ENCODE peak calls at places on chromosomes 4 and X, in four cellular contexts. One of them, this sample, is unnamed.
A peak's percentile ranks its signal among the peaks of the same experiment; 100 is the strongest.

GRCh38 chr4:152565338-152565737 is 29.4 kb upstream of the FBXW7 start:
- DNase-seq in endothelial cell of umbilical vein: no peak
- DNase-seq in K562: no peak
- DNase-seq in IMR-90: no peak
- DNase-seq in this sample: no peak

GRCh38 chrX:9341305-9342201 is 123.3 kb upstream of the TBL1X start:
- DNase-seq in endothelial cell of umbilical vein: peak; percentile 54
- DNase-seq in K562: peak; percentile 72
- DNase-seq in IMR-90: peak; percentile 69
- DNase-seq in this sample: no peak

GRCh38 chr4:69957209-69957608 is 8.3 kb downstream of the CSN2 start:
- DNase-seq in endothelial cell of umbilical vein: no peak
- DNase-seq in IMR-90: no peak
- DNase-seq in K562: no peak
- DNase-seq in this sample: no peak

GRCh38 chr4:75633846-75634245 is 3.5 kb upstream of the CDKL2 start:
- DNase-seq in IMR-90: peak; percentile 40
- DNase-seq in K562: no peak
- DNase-seq in endothelial cell of umbilical vein: no peak
- DNase-seq in this sample: peak; percentile 13

GRCh38 chrX:48071064-48071985 is at the start of gene ZNF630:
- DNase-seq in endothelial cell of umbilical vein: peak; percentile 70
- DNase-seq in IMR-90: peak; percentile 6
- DNase-seq in K562: peak; percentile 44
- DNase-seq in this sample: no peak

GRCh38 chr4:186724048-186724860 is 598 bp upstream of the FAT1 start:
- DNase-seq in K562: peak; percentile 36
- DNase-seq in IMR-90: peak; percentile 49
- DNase-seq in endothelial cell of umbilical vein: no peak
- DNase-seq in this sample: no peak

GRCh38 chrX:23904096-23904495 is 3.6 kb downstream of the APOO start:
- DNase-seq in endothelial cell of umbilical vein: peak; percentile 42
- DNase-seq in IMR-90: peak; percentile 40
- DNase-seq in K562: no peak
- DNase-seq in this sample: no peak

GRCh38 chr4:88765729-88766128 is 68.1 kb upstream of the NAP1L5 start:
- DNase-seq in endothelial cell of umbilical vein: peak; percentile 79
- DNase-seq in K562: no peak
- DNase-seq in IMR-90: peak; percentile 84
- DNase-seq in this sample: no peak

GRCh38 chr4:858136-858535 is 32.2 kb upstream of the CPLX1 start:
- DNase-seq in endothelial cell of umbilical vein: no peak
- DNase-seq in IMR-90: no peak
- DNase-seq in K562: no peak
- DNase-seq in this sample: no peak

GRCh38 chrX:74426615-74427014 is 5.3 kb downstream of the SLC16A2 start:
- DNase-seq in IMR-90: no peak
- DNase-seq in endothelial cell of umbilical vein: no peak
- DNase-seq in K562: no peak
- DNase-seq in this sample: no peak

GRCh38 chrX:74434336-74434735 is 13.0 kb downstream of the SLC16A2 start:
- DNase-seq in endothelial cell of umbilical vein: no peak
- DNase-seq in K562: no peak
- DNase-seq in IMR-90: no peak
- DNase-seq in this sample: no peak

GRCh38 chrX:74426071-74426470 is 4.8 kb downstream of the SLC16A2 start:
- DNase-seq in IMR-90: no peak
- DNase-seq in K562: no peak
- DNase-seq in endothelial cell of umbilical vein: no peak
- DNase-seq in this sample: no peak

GRCh38 chrX:74437530-74437929 is 16.2 kb downstream of the SLC16A2 start:
- DNase-seq in endothelial cell of umbilical vein: no peak
- DNase-seq in IMR-90: no peak
- DNase-seq in K562: no peak
- DNase-seq in this sample: no peak

DNA sequence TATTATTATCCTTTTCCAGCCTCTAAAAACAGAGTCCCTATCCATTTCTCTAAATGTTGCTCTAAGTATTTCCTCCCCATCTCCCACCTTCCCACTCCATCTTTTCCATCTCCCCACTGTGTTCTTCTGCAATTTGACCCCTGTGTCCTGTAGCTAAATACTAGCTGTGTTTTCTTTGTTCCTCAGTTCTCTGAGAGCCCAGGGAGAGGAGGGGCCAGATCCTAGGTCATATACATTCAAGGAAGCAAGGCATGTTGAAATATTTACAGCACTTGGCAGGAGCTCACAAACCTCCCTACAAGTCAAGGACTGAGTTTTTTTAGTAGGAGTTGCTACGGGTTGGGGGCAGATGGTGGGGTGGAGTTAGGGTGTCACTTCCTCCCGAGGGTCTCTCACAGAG is 10.5 kb downstream of the SLC16A2 start:
- DNase-seq in endothelial cell of umbilical vein: no peak
- DNase-seq in K562: no peak
- DNase-seq in IMR-90: no peak
- DNase-seq in this sample: no peak
- H3K4me2 ChIP-seq in endothelial cell of umbilical vein: no peak overlapping the region
- H3K4me2 ChIP-seq in K562: no peak overlapping the region
- H3K4me2 ChIP-seq in IMR-90: no peak overlapping the region
- H3K4me2 ChIP-seq in this sample: no peak overlapping the region

DNA sequence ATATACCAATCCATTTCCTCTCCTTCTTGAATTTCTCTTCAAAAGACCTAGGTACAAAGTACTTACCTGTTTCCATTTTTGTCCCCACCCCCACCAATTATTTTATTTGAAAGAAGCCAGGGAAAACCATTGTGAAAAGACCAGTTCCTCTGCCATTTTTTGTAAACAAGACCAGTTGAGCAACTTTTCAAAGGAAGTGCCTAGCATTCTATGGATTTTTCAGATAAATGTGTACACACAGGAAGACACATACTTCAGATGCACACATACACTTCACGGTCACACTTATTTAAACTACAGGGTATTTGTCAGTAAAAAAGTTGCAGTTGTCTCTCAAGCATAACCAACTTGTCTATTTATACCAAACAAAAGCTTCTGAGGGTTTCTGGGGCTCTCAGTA is 587.2 kb upstream of the KLHL4 start:
- DNase-seq in endothelial cell of umbilical vein: no peak
- DNase-seq in K562: no peak
- DNase-seq in IMR-90: no peak
- DNase-seq in this sample: no peak
- H3K9me1 ChIP-seq in endothelial cell of umbilical vein: no peaks in the 10 kb centered on the region
- H3K9me1 ChIP-seq in K562: no peaks in the 10 kb centered on the region
- H3K9me1 ChIP-seq in IMR-90: no peaks in the 10 kb centered on the region
- H3K9me1 ChIP-seq in this sample: no peaks in the 10 kb centered on the region

DNA sequence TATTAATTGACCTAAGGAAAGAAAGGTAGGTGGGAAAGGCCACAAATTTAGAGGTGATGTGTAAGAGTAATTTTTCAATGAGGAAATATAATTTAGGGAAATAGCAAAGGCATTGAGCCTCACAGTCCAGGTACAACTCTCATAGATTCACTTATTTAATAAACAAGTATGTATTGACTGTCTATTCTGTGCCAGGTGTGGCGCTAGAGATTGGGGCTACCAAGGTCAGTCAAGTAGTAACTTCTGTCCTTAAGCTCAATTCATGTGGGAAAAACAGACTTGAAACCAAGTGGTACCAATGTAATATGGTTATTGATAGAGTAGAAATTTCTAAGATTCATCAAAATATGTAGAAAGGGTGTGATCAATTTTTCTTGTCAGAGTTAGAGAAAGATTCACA is 257.5 kb downstream of the C4orf33 start:
- DNase-seq in IMR-90: no peak
- DNase-seq in endothelial cell of umbilical vein: no peak
- DNase-seq in K562: no peak
- DNase-seq in this sample: no peak
- H3K4me2 ChIP-seq in IMR-90: no peak overlapping the region
- H3K4me2 ChIP-seq in endothelial cell of umbilical vein: no peak overlapping the region
- H3K4me2 ChIP-seq in K562: no peak overlapping the region
- H3K4me2 ChIP-seq in this sample: no peak overlapping the region

GRCh38 chrX:10486373-10486772 is 134.0 kb downstream of the MID1 start:
- DNase-seq in endothelial cell of umbilical vein: peak; percentile 38
- DNase-seq in K562: no peak
- DNase-seq in IMR-90: peak; percentile 84
- DNase-seq in this sample: peak; percentile 21
- H3K9me1 ChIP-seq in endothelial cell of umbilical vein: no peaks in the 10 kb centered on the region
- H3K9me1 ChIP-seq in K562: no peaks in the 10 kb centered on the region
- H3K9me1 ChIP-seq in IMR-90: peaks cover 2% of the 10 kb centered on the region
- H3K9me1 ChIP-seq in this sample: no peaks in the 10 kb centered on the region

GRCh38 chrX:37746268-37746931 is 33.5 kb upstream of the CYBB start:
- DNase-seq in K562: no peak
- DNase-seq in endothelial cell of umbilical vein: no peak
- DNase-seq in IMR-90: no peak
- DNase-seq in this sample: no peak
- H3K4me2 ChIP-seq in K562: no peak overlapping the region
- H3K4me2 ChIP-seq in endothelial cell of umbilical vein: no peak overlapping the region
- H3K4me2 ChIP-seq in IMR-90: no peak overlapping the region
- H3K4me2 ChIP-seq in this sample: no peak overlapping the region

GRCh38 chr4:165138843-165139242 is 26.2 kb upstream of the TMEM192 start:
- DNase-seq in IMR-90: no peak
- DNase-seq in K562: no peak
- DNase-seq in endothelial cell of umbilical vein: no peak
- DNase-seq in this sample: no peak
- H3K9me1 ChIP-seq in IMR-90: no peaks in the 10 kb centered on the region
- H3K9me1 ChIP-seq in K562: no peaks in the 10 kb centered on the region
- H3K9me1 ChIP-seq in endothelial cell of umbilical vein: no peaks in the 10 kb centered on the region
- H3K9me1 ChIP-seq in this sample: no peaks in the 10 kb centered on the region

DNA sequence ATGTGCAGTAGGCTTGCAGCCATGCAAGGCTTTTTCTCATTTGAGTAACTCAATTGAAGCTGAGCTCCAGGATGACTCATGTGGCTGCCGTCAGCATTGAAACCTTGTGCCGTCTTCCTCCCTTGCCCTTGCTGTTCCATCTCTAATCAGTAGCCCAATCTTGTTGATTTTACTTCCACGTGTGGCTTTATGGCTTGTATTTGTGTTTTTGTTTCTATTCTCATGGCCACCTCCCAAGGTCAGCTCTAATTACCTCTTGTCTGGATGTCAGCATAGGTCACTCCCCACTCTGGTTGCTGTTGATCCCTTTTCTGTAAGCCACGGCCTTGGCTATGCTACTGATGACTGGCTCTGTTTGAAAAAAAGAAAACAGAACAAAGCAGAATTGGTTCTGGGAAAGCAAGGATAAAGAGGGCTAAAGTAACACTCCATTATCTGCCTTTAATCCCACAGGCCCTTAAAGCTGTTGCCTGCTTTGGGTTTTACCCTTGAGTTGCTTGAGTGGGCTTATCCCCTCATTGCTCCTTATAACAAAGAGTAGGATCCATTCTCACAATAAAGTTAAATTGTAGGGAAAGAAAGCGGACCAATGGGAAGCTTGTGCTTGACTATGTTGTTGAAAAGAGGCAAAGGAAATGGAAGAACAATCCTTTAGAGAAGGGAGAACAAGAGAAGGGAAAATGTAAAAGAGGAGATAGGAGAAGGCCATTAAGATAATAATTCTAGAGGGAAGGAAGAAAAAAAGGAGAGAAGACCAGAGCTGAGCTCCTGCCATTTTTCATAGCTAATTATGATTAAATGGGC is 173.9 kb upstream of the PGRMC2 start:
- DNase-seq in endothelial cell of umbilical vein: peak; percentile 95
- DNase-seq in K562: peak; percentile 72
- DNase-seq in IMR-90: peak; percentile 88
- DNase-seq in this sample: no peak
- H3K4me2 ChIP-seq in endothelial cell of umbilical vein: peak overlapping the region; percentile 23
- H3K4me2 ChIP-seq in K562: peak overlapping the region; percentile 57
- H3K4me2 ChIP-seq in IMR-90: no peak overlapping the region
- H3K4me2 ChIP-seq in this sample: no peak overlapping the region

GRCh38 chr4:98804403-98804802 is 124.5 kb downstream of the EIF4E start:
- DNase-seq in IMR-90: no peak
- DNase-seq in K562: no peak
- DNase-seq in endothelial cell of umbilical vein: no peak
- DNase-seq in this sample: no peak
- H3K9me1 ChIP-seq in IMR-90: no peaks in the 10 kb centered on the region
- H3K9me1 ChIP-seq in K562: no peaks in the 10 kb centered on the region
- H3K9me1 ChIP-seq in endothelial cell of umbilical vein: no peaks in the 10 kb centered on the region
- H3K9me1 ChIP-seq in this sample: no peaks in the 10 kb centered on the region

DNA sequence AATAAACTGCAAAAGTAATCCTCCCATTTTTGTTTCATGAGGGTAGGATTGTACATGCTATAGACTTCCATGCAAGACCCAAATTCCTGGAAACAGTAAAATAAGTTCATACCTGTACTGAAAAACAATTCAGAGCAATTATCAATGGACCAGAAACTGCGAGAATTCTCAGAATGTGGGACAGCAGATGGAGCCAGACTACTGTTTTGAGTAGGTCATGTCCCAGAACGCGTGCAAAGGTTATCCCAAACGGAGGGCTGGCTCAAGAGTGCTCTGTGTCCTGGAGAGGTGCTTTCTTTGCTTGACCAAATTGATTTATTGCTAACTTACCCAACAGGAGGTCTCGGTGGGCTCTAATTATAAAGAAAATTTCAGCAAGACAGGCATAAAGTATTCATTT is 1.7 kb upstream of the MAGEH1 start:
- DNase-seq in endothelial cell of umbilical vein: peak; percentile 4
- DNase-seq in IMR-90: peak; percentile 12
- DNase-seq in K562: peak; percentile 26
- DNase-seq in this sample: no peak
- H3K4me2 ChIP-seq in endothelial cell of umbilical vein: no peak overlapping the region
- H3K4me2 ChIP-seq in IMR-90: no peak overlapping the region
- H3K4me2 ChIP-seq in K562: no peak overlapping the region
- H3K4me2 ChIP-seq in this sample: no peak overlapping the region